ENCODE peak calls at places on chromosomes 16 and 17, in nine cellular contexts. I is colonic mucosa, J is gastrocnemius medialis, T is foreskin keratinocyte, O is tibial artery, Z is thoracic aorta, W is heart right ventricle, D is upper lobe of right lung, Q is A549. G is an unnamed sample. For H3K4me1, the result is how much of the 10 kb centered on the place peaks cover.

GRCh38 chr16:6286176-6286575 is 1046.5 kb upstream of the RBFOX1 start:
- DNase-seq in J (no peak), O (no peak), D (no peak), W (no peak), Q (no peak), I (no peak), Z (no peak), T (no peak), G (no peak)

GRCh38 chr16:28192811-28193529 is 18.8 kb downstream of the XPO6 start:
- DNase-seq in Z (no peak), D (peak), Q (no peak), J (no peak), O (no peak), W (no peak), I (peak), T (no peak), G (no peak)

GRCh38 chr17:56675876-56676660 is 82.6 kb downstream of the NOG start:
- DNase-seq in Q (no peak), I (no peak), Z (no peak), D (no peak), J (no peak), T (no peak), W (no peak), O (no peak), G (no peak)

GRCh38 chr17:56785396-56785795 is 48.3 kb downstream of the C17orf67 start:
- DNase-seq in J (peak), I (no peak), D (no peak), O (no peak), W (no peak), T (peak), Z (no peak), Q (no peak), G (no peak)

GRCh38 chr17:20085283-20085875 is 76.2 kb downstream of the SPECC1 start:
- DNase-seq in D (no peak), Z (no peak), O (no peak), W (no peak), T (no peak), I (no peak), J (no peak), Q (no peak), G (no peak)

GRCh38 chr16:30948087-30948955 is 547 bp upstream of the ORAI3 start:
- DNase-seq in Z (peak), I (peak), D (peak), O (peak), Q (peak), T (peak), J (peak), W (peak), G (peak)

GRCh38 chr16:54031107-54031760 is 255.4 kb downstream of the IRX3 start:
- DNase-seq in Z (no peak), O (no peak), T (peak), W (no peak), I (no peak), D (no peak), J (no peak), Q (no peak), G (no peak)

GRCh38 chr17:65048441-65048840 is 8.1 kb downstream of the GNA13 start:
- DNase-seq in D (no peak), I (no peak), O (no peak), Z (no peak), T (no peak), W (no peak), Q (no peak), J (no peak), G (no peak)

GRCh38 chr17:8924595-8924994 is 40.9 kb downstream of the PIK3R5 start:
- DNase-seq in J (no peak), I (no peak), Z (no peak), D (no peak), Q (no peak), O (no peak), W (no peak), T (no peak), G (no peak)

GRCh38 chr17:17411692-17412091 is 65.1 kb upstream of the MED9 start:
- DNase-seq in O (no peak), Q (no peak), I (no peak), W (no peak), J (no peak), D (no peak), T (no peak), Z (no peak), G (no peak)

GRCh38 chr17:75323043-75323591 is 33.9 kb upstream of the SLC25A19 start:
- DNase-seq in W (peak), I (peak), Z (peak), J (peak), T (peak), Q (peak), D (peak), O (peak), G (peak)

GRCh38 chr16:57032931-57033330 is 43.6 kb downstream of the NLRC5 start:
- DNase-seq in J (no peak), Z (no peak), W (no peak), T (no peak), I (no peak), D (no peak), O (no peak), Q (no peak), G (no peak)

GRCh38 chr17:27644586-27644985 is 13.6 kb downstream of the LGALS9 start:
- DNase-seq in T (no peak), O (no peak), J (peak), W (peak), Q (no peak), D (no peak), I (no peak), Z (no peak), G (peak)

GRCh38 chr16:87156195-87156594 is 161.0 kb downstream of the C16orf95 start:
- DNase-seq in Q (no peak), T (no peak), O (no peak), W (no peak), J (no peak), Z (no peak), I (no peak), D (peak), G (no peak)

GRCh38 chr17:62587554-62587953 is 39.9 kb upstream of the MRC2 start:
- DNase-seq in Z (no peak), T (no peak), I (no peak), O (no peak), J (peak), D (no peak), Q (no peak), W (no peak), G (no peak)

GRCh38 chr16:12532871-12533610 is 270.6 kb downstream of the CPPED1 start:
- DNase-seq in O (no peak), I (no peak), Z (no peak), W (no peak), T (no peak), Q (no peak), D (no peak), J (no peak), G (peak)

GRCh38 chr17:69357701-69358100 is 30.8 kb upstream of the ABCA5 start:
- DNase-seq in Z (no peak), I (no peak), Q (no peak), D (no peak), J (no peak), T (peak), W (no peak), O (no peak), G (no peak)

GRCh38 chr16:57115504-57116182 is 23.3 kb downstream of the CPNE2 start:
- DNase-seq in D (no peak), W (peak), Q (no peak), Z (no peak), I (no peak), J (no peak), T (no peak), O (peak), G (peak)

GRCh38 chr17:75346906-75347305 is 57.7 kb upstream of the SLC25A19 start:
- DNase-seq in O (no peak), I (no peak), Z (no peak), J (no peak), T (no peak), Q (no peak), D (no peak), W (no peak), G (no peak)

GRCh38 chr17:8696456-8696855 is 48.2 kb downstream of the CCDC42 start:
- DNase-seq in O (peak), I (no peak), W (no peak), T (no peak), J (no peak), Q (no peak), Z (no peak), D (no peak), G (no peak)

GRCh38 chr17:74453665-74454196 is 12.7 kb upstream of the CD300A start:
- DNase-seq in Q (peak), Z (no peak), D (no peak), I (peak), O (peak), W (no peak), T (no peak), J (peak), G (no peak)

GRCh38 chr17:67051837-67052236 is 7.5 kb downstream of the CACNG1 start:
- DNase-seq in Q (no peak), T (no peak), D (no peak), O (no peak), W (no peak), Z (no peak), J (no peak), I (no peak), G (no peak)

GRCh38 chr17:62827722-62828498 is 19.8 kb upstream of the MARCHF10 start:
- DNase-seq in O (no peak), I (no peak), D (no peak), W (no peak), Z (no peak), T (no peak), Q (no peak), J (no peak), G (no peak)

GRCh38 chr17:34379876-34380275 is 16.8 kb upstream of the CCL1 start:
- DNase-seq in I (no peak), J (no peak), D (no peak), Q (no peak), O (no peak), W (no peak), T (no peak), Z (no peak), G (no peak)

GRCh38 chr16:57846078-57846697 is 43.9 kb upstream of the KIFC3 start:
- DNase-seq in O (no peak), Z (no peak), T (no peak), Q (no peak), W (no peak), J (no peak), D (no peak), I (no peak), G (no peak)

GRCh38 chr17:80919331-80920284 is 72.0 kb upstream of the CHMP6 start:
- DNase-seq in I (no peak), J (no peak), Q (no peak), Z (no peak), D (peak), O (peak), W (no peak), T (no peak), G (no peak)

DNA sequence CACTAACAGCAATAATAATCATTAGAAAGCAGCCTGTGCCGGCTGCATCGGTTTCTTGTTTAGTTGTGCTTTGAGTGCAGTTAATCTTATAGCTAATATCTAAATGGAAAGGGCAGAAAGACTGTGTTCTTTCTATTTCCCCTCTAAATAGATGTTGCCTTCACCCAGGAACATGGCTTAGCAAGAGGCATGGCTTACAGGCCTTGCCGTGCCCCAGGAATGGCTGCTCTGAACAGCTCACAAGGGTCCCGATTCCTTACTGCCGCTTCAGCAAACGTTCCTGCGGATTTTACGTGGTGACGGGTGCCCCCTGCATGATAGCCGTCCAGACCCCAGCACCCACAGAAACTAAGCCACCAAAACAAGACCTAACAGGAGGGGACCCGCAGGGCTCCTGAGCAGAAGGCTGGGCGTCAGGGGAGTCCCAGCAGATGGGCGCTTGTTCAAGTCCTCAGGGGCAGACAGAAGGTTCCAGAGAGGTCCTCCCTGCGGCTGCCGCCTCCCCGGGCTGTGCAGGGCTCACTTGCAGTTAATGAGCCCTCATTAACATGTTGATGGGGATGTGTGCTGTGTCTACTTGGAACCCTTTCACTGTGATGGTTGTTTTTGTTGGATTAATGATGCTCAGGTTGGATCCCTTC is 52.5 kb upstream of the ENPP7 start:
- DNase-seq in O (no peak), Z (no peak), I (no peak), Q (no peak), W (no peak), D (no peak), J (no peak), T (no peak), G (no peak)
- H3K4me1 ChIP-seq in O (under half), Z (under half), I (under half), Q (under half), W (under half), D (under half), J (under half), T (under half), G (under half)

GRCh38 chr16:1154887-1155331 is 2.0 kb downstream of the CACNA1H start:
- DNase-seq in D (no peak), Q (peak), J (no peak), O (no peak), Z (no peak), W (no peak), I (no peak), T (no peak), G (no peak)
- H3K27ac ChIP-seq in D (peak), Q (peak), J (peak), O (peak), Z (no peak), W (no peak), I (peak), T (no peak), G (no peak)

GRCh38 chr17:42408076-42408475 is 15.0 kb downstream of the CAVIN1 start:
- DNase-seq in Z (no peak), D (no peak), Q (no peak), W (peak), T (no peak), J (no peak), I (no peak), O (no peak), G (peak)
- H3K4me1 ChIP-seq in Z (half or more), D (half or more), Q (half or more), W (half or more), T (under half), J (half or more), I (under half), O (under half), G (under half)

DNA sequence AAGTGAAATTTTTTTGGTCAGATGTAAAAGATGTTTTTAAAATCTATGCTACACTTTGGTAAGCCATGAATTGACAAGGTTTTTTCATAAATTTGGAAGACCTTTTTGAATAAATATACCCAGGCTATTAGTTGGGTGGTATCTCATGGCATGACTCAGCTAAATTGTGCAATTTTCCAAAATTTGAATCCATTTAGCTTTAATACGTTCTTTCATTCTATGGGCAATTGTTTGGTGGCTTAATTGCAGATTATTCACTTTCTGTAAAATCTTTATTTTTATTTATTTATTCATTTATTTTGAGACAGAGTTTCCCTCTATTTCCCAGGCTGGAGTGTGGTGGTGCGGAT is 82.8 kb upstream of the TNRC6A start:
- DNase-seq in I (no peak), O (no peak), T (no peak), J (no peak), W (no peak), Z (no peak), D (no peak), Q (peak), G (no peak)
- H3K27ac ChIP-seq in I (peak), O (peak), T (peak), J (no peak), W (no peak), Z (no peak), D (no peak), Q (peak), G (no peak)

GRCh38 chr16:89316701-89317100 is 99.2 kb downstream of the ZNF778 start:
- DNase-seq in T (no peak), W (peak), I (no peak), Q (no peak), D (no peak), J (no peak), O (no peak), Z (no peak), G (peak)

GRCh38 chr16:89314357-89314756 is 96.9 kb downstream of the ZNF778 start:
- DNase-seq in W (no peak), D (no peak), J (no peak), T (no peak), Z (no peak), Q (no peak), O (no peak), I (no peak), G (peak)

GRCh38 chr16:89315791-89316581 is 98.5 kb downstream of the ZNF778 start:
- DNase-seq in J (no peak), Q (no peak), W (peak), T (peak), O (no peak), D (no peak), I (peak), Z (no peak), G (peak)

GRCh38 chr16:89314858-89315257 is 97.4 kb downstream of the ZNF778 start:
- DNase-seq in W (no peak), T (no peak), O (no peak), Q (no peak), J (no peak), Z (no peak), D (no peak), I (no peak), G (no peak)

GRCh38 chr16:89315271-89315670 is 97.8 kb downstream of the ZNF778 start:
- DNase-seq in J (no peak), Z (no peak), I (no peak), W (no peak), D (no peak), T (no peak), O (no peak), Q (no peak), G (peak)
- H3K4me1 ChIP-seq in J (half or more), Z (under half), I (under half), W (half or more), D (half or more), T (under half), O (under half), Q (half or more), G (under half)

GRCh38 chr16:2471653-2472487 is 773 bp downstream of the NTN3 start:
- DNase-seq in W (no peak), Q (no peak), O (no peak), I (no peak), J (no peak), T (no peak), Z (no peak), D (no peak), G (peak)
- H3K27ac ChIP-seq in W (no peak), Q (no peak), O (no peak), I (no peak), J (no peak), T (no peak), Z (no peak), D (no peak), G (no peak)

DNA sequence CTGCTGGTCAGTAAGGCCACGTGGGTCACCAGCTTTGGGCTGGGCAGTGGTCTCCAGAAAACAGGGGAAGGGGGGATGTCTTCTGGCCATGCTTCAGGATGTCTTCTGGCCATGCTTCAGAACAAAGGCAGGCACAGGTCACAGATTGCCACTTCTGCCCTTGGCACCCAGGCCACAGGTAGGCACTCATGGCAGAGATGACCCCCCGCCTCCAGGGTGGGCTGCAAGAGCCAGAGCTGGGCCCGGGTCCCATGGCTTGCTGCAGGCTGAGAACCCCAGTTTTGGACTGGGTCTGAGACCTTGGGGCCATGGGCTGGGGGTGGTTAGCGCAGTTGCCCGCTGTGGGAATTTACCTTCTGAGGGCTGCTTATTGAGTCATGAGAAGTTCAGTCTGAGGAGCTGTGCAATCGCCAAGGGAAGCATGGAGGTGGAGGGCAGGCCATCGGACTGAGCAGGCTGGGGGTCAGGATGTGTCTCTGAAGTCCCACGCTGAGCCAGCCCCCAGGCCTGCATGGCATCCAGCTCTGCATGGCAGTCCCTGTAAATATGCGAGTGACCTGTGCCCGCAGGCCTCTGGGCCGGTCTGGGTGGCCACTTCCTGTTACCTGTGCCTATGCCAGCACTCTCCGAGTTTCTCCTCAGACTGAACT is 1.6 kb downstream of the ANKRD13B start:
- DNase-seq in J (no peak), D (peak), T (no peak), Z (no peak), Q (no peak), I (no peak), W (no peak), O (no peak), G (peak)
- H3K4me1 ChIP-seq in J (under half), D (under half), T (under half), Z (under half), Q (under half), I (under half), W (half or more), O (under half), G (under half)

GRCh38 chr17:48577330-48577945 is 712 bp downstream of the HOXB4 start:
- DNase-seq in I (peak), W (no peak), Z (no peak), O (no peak), T (no peak), J (no peak), D (no peak), Q (no peak), G (no peak)

GRCh38 chr17:48575673-48576478 is 2.3 kb downstream of the HOXB4 start:
- DNase-seq in D (no peak), I (no peak), T (no peak), Z (no peak), W (no peak), J (no peak), Q (no peak), O (no peak), G (no peak)

GRCh38 chr17:48576479-48577309 is 1.5 kb downstream of the HOXB4 start:
- DNase-seq in O (no peak), Q (no peak), I (no peak), W (no peak), Z (no peak), J (no peak), T (no peak), D (no peak), G (peak)

GRCh38 chr17:48574523-48575065 is 3.6 kb downstream of the HOXB4 start:
- DNase-seq in Z (no peak), O (no peak), D (no peak), I (no peak), T (no peak), Q (no peak), J (no peak), W (no peak), G (no peak)

GRCh38 chr17:48575066-48575582 is 3.0 kb downstream of the HOXB4 start:
- DNase-seq in I (no peak), J (no peak), O (no peak), T (no peak), Q (no peak), W (no peak), Z (no peak), D (no peak), G (no peak)
- H3K27ac ChIP-seq in I (peak), J (no peak), O (peak), T (no peak), Q (no peak), W (no peak), Z (peak), D (peak), G (no peak)